ENCODE peak calls at places on chromosomes 5 and 9, in seven cellular contexts. O, H, L, K, M, N and E are unnamed samples.

GRCh38 chr9:125146247-125146646 is 2.9 kb upstream of the SCAI start:
- DNase-seq in O (no peak), H (no peak), L (no peak), K (no peak), M (no peak), N (no peak), E (no peak)

GRCh38 chr9:107667269-107667681 is 177.7 kb upstream of the KLF4 start:
- DNase-seq in O (no peak), H (no peak), L (no peak), K (no peak), M (no peak), N (no peak), E (no peak)

GRCh38 chr5:121273818-121274433 is 577.8 kb upstream of the FTMT start:
- DNase-seq in O (no peak), H (peak), L (peak), K (no peak), M (no peak), N (no peak), E (no peak)

GRCh38 chr9:87255437-87256155 is 242.1 kb upstream of the DAPK1 start:
- DNase-seq in O (no peak), H (no peak), L (no peak), K (no peak), M (no peak), N (no peak), E (no peak)

GRCh38 chr9:74742792-74743389 is 144.8 kb downstream of the TRPM6 start:
- DNase-seq in O (no peak), H (peak), L (peak), K (no peak), M (peak), N (no peak), E (no peak)

GRCh38 chr9:125332527-125332926 is 70.9 kb downstream of the GAPVD1 start:
- DNase-seq in O (no peak), H (no peak), L (no peak), K (peak), M (no peak), N (peak), E (peak)

GRCh38 chr9:95736891-95737522 is 138.5 kb upstream of the ERCC6L2 start:
- DNase-seq in O (no peak), H (no peak), L (no peak), K (no peak), M (no peak), N (no peak), E (no peak)

GRCh38 chr5:140497897-140498296 is 49.6 kb upstream of the EIF4EBP3 start:
- DNase-seq in O (no peak), H (peak), L (no peak), K (no peak), M (no peak), N (no peak), E (no peak)

GRCh38 chr5:177455036-177455660 is 8.5 kb downstream of the PRR7 start:
- DNase-seq in O (peak), H (peak), L (peak), K (peak), M (peak), N (no peak), E (peak)

GRCh38 chr5:154236011-154236410 is 45.5 kb downstream of the GALNT10 start:
- DNase-seq in O (no peak), H (no peak), L (no peak), K (no peak), M (no peak), N (no peak), E (no peak)

GRCh38 chr5:148776780-148777179 is 49.6 kb upstream of the ADRB2 start:
- DNase-seq in O (no peak), H (no peak), L (no peak), K (no peak), M (no peak), N (no peak), E (no peak)

DNA sequence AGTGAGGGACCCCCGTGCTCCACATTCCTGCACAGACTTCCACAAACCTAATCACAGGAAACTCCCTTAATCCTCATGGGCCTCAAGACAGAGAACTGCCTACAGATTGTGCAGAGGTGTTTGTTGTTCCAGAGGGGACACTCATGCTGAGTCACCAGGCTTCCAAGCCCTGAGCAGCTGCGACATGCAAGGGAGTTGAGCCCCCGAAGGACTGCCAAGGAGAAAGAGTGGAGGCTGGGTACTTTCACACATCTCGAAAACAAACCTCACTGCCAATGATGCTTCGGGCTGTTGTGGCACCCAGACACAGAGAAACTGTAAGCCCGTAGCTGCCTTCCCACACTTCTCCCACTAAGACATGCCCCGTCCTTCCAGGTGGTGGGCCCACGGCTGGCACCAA is 480.8 kb downstream of the CDH12 start:
- DNase-seq in O (no peak), H (no peak), L (no peak), K (no peak), M (no peak), N (no peak), E (no peak)
- TF ChIP-seq TAF1 in O (no peak), H (no peak), L (no peak), K (no peak), M (no peak), N (no peak), E (no peak)

GRCh38 chr5:139461698-139462097 is 845 bp downstream of the ECSCR start:
- DNase-seq in O (no peak), H (no peak), L (no peak), K (no peak), M (peak), N (no peak), E (no peak)
- TF ChIP-seq POLR2AphosphoS5 in O (no peak), H (no peak), L (no peak), K (no peak), M (peak), N (no peak), E (no peak)

GRCh38 chr5:160922311-160922710 is 70.3 kb upstream of the ATP10B start:
- DNase-seq in O (no peak), H (no peak), L (no peak), K (no peak), M (no peak), N (no peak), E (no peak)

GRCh38 chr5:160918386-160918785 is 66.4 kb upstream of the ATP10B start:
- DNase-seq in O (no peak), H (no peak), L (no peak), K (no peak), M (no peak), N (no peak), E (no peak)

GRCh38 chr5:160923431-160923830 is 71.4 kb upstream of the ATP10B start:
- DNase-seq in O (no peak), H (peak), L (no peak), K (no peak), M (no peak), N (no peak), E (no peak)

GRCh38 chr5:160921714-160922285 is 69.8 kb upstream of the ATP10B start:
- DNase-seq in O (no peak), H (no peak), L (no peak), K (no peak), M (no peak), N (no peak), E (no peak)

GRCh38 chr5:160919610-160920009 is 67.6 kb upstream of the ATP10B start:
- DNase-seq in O (no peak), H (no peak), L (no peak), K (no peak), M (no peak), N (no peak), E (no peak)
- TF ChIP-seq TAF1 in O (no peak), H (no peak), L (no peak), K (no peak), M (no peak), N (no peak), E (no peak)

DNA sequence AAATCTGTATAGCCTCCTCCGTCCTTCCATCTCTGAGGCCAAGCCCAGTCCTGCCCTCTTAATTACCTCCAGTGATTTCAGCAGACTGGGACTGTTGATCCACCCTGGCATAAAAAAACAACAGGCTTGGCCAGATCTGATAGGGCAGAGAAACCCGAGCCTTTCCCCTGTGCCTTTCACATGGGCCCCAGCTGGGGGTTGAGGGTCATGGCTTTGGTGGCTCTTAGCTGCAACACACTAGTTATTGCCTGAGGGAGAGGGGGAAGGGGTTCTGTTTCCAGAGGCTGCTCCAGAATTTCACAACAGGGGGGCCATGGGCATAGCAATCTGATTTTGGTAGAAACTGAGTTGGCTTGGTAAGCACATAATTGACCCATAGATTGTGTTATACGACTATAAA is 21.2 kb upstream of the PANK3 start:
- DNase-seq in O (peak), H (peak), L (no peak), K (no peak), M (peak), N (no peak), E (no peak)
- TF ChIP-seq POLR2AphosphoS5 in O (no peak), H (no peak), L (no peak), K (no peak), M (no peak), N (no peak), E (no peak)

DNA sequence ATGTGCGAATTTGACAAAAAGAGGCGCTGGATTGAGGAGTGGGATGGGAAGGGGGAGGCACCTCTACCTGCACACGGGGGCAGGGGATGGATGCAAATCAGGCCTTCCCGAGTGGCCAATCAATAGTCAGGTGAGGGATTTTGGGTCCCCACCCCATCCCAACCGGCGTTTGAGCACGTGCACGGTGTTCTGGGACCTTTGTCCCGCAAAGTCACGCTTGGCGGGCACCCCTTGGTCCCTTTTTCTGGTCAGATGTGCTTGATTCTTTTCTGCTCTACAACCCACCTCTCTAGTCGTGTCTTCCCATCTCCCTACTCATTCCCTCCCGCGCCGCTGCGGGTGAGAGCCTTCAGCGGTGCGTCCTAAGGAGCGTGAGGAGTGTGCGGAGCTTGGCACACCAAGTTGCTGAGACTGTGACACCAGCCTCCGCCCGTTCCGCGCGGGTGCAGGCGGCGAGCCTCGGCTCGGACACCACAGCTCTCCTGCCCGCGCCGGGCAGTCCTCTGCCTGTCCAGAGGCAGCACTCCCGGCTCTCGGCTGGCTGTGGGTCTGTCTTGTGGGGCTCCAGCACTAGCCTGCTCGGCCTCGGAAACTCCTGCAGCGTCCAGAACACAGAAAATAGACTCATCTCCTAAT is 495 bp upstream of the ADAMTS19 start:
- DNase-seq in O (peak), H (no peak), L (no peak), K (no peak), M (peak), N (no peak), E (no peak)
- TF ChIP-seq TAF1 in O (peak), H (no peak), L (no peak), K (no peak), M (no peak), N (no peak), E (no peak)

GRCh38 chr5:138536665-138537315 is 6.2 kb downstream of the ETF1 start:
- DNase-seq in O (peak), H (peak), L (peak), K (no peak), M (peak), N (no peak), E (no peak)

GRCh38 chr5:138538943-138539627 is 4.0 kb downstream of the ETF1 start:
- DNase-seq in O (no peak), H (no peak), L (no peak), K (no peak), M (no peak), N (no peak), E (no peak)

GRCh38 chr5:138541511-138541910 is 1.5 kb downstream of the ETF1 start:
- DNase-seq in O (no peak), H (no peak), L (no peak), K (no peak), M (no peak), N (no peak), E (no peak)

GRCh38 chr5:138542120-138542955 is 698 bp downstream of the ETF1 start:
- DNase-seq in O (no peak), H (no peak), L (peak), K (no peak), M (peak), N (no peak), E (peak)

GRCh38 chr5:138539791-138540190 is 3.2 kb downstream of the ETF1 start:
- DNase-seq in O (no peak), H (no peak), L (no peak), K (no peak), M (no peak), N (no peak), E (no peak)
- TF ChIP-seq POLR2AphosphoS5 in O (no peak), H (no peak), L (no peak), K (no peak), M (no peak), N (no peak), E (no peak)

GRCh38 chr9:69951411-69951810 is 92.2 kb upstream of the MAMDC2 start:
- DNase-seq in O (no peak), H (no peak), L (no peak), K (no peak), M (no peak), N (no peak), E (no peak)
- TF ChIP-seq TAF1 in O (no peak), H (no peak), L (no peak), K (no peak), M (no peak), N (no peak), E (no peak)

GRCh38 chr9:35686222-35687203 is 3.2 kb downstream of the TPM2 start:
- DNase-seq in O (no peak), H (no peak), L (no peak), K (no peak), M (no peak), N (no peak), E (no peak)
- TF ChIP-seq POLR2AphosphoS5 in O (no peak), H (no peak), L (no peak), K (no peak), M (no peak), N (no peak), E (no peak)